ENCODE peak calls at places on chromosomes 13 and 19, in five cellular contexts. G, U, A, L and P are unnamed samples.

GRCh38 chr13:26198116-26198515 is 24.0 kb downstream of the RNF6 start:
- DNase-seq in G (no peak), U (no peak), L (no peak), A (no peak), P (no peak)

GRCh38 chr13:98977568-98978270 is at the start of gene DOCK9:
- DNase-seq in A (peak; percentile 66), U (peak; percentile 61), G (no peak), L (no peak), P (no peak)

GRCh38 chr13:113820813-113821651 is 42.8 kb downstream of the GAS6 start:
- DNase-seq in U (no peak), A (peak; percentile 99), L (no peak), G (peak; percentile 79), P (no peak)

GRCh38 chr13:23081246-23081645 is 99.5 kb upstream of the SGCG start:
- DNase-seq in A (peak; percentile 48), L (no peak), G (no peak), U (no peak), P (no peak)

GRCh38 chr19:19361075-19361594 is 40.5 kb downstream of the MAU2 start:
- DNase-seq in U (peak; percentile 83), G (peak; percentile 84), L (peak; percentile 77), A (peak; percentile 88), P (peak; percentile 57)

GRCh38 chr19:426725-427445 is 17.9 kb upstream of the C2CD4C start:
- DNase-seq in L (no peak), U (no peak), G (no peak), A (no peak), P (no peak)

GRCh38 chr19:45457776-45458175 is 10.0 kb upstream of the FOSB start:
- DNase-seq in G (no peak), U (no peak), L (no peak), A (no peak), P (no peak)

GRCh38 chr13:113669871-113670341 is 2.9 kb downstream of the GRK1 start:
- DNase-seq in G (peak; percentile 72), A (no peak), L (peak; percentile 29), U (no peak), P (no peak)

GRCh38 chr13:90974249-90974954 is 373.1 kb upstream of the MIR17HG start:
- DNase-seq in A (no peak), G (no peak), U (no peak), L (no peak), P (no peak)

GRCh38 chr19:1116726-1117581 is 13.2 kb downstream of the GPX4 start:
- DNase-seq in A (no peak), G (peak; percentile 72), U (no peak), L (no peak), P (no peak)

GRCh38 chr13:47897411-47898050 is 103.5 kb downstream of the SUCLA2 start:
- DNase-seq in L (no peak), G (no peak), A (peak; percentile 58), U (no peak), P (no peak)

GRCh38 chr19:32269831-32270230 is 75.6 kb upstream of the ZNF507 start:
- DNase-seq in L (no peak), U (no peak), A (no peak), G (no peak), P (no peak)

GRCh38 chr13:36981156-36981743 is 17.9 kb downstream of the ALG5 start:
- DNase-seq in U (no peak), A (peak; percentile 75), G (no peak), L (no peak), P (no peak)

GRCh38 chr19:41218615-41219507 is at the start of gene AXL:
- DNase-seq in A (peak; percentile 70), U (peak; percentile 45), L (peak; percentile 76), G (no peak), P (peak; percentile 75)

GRCh38 chr19:3146677-3147100 is 10.9 kb downstream of the GNA15 start:
- DNase-seq in U (peak; percentile 61), A (no peak), G (peak; percentile 90), L (peak; percentile 51), P (no peak)

GRCh38 chr19:34999498-35000337 is at the start of gene GRAMD1A:
- DNase-seq in A (peak; percentile 73), G (peak; percentile 98), U (peak; percentile 81), L (peak; percentile 84), P (peak; percentile 41)

GRCh38 chr13:108877300-108877699 is 247.9 kb downstream of the MYO16 start:
- DNase-seq in A (peak; percentile 43), U (no peak), L (no peak), G (no peak), P (no peak)

GRCh38 chr13:64925284-64925683 is 2304.9 kb downstream of the PCDH9 start:
- DNase-seq in L (peak; percentile 47), U (peak; percentile 55), G (no peak), A (no peak), P (no peak)

GRCh38 chr13:47598340-47598911 is 402.6 kb downstream of the SUCLA2 start:
- DNase-seq in L (no peak), G (no peak), A (peak; percentile 41), U (no peak), P (no peak)

GRCh38 chr13:28479005-28479404 is 15.9 kb downstream of the FLT1 start:
- DNase-seq in U (no peak), L (no peak), G (no peak), A (no peak), P (no peak)

GRCh38 chr13:33752631-33753030 is 65.3 kb upstream of the RFC3 start:
- DNase-seq in L (no peak), U (no peak), G (no peak), A (peak; percentile 57), P (no peak)

GRCh38 chr13:47472516-47472915 is 528.6 kb downstream of the SUCLA2 start:
- DNase-seq in G (no peak), A (no peak), U (no peak), L (no peak), P (no peak)

GRCh38 chr13:45367358-45367757 is 26.4 kb upstream of the TPT1 start:
- DNase-seq in L (no peak), G (peak; percentile 88), A (peak; percentile 94), U (no peak), P (peak; percentile 29)

GRCh38 chr19:31261651-31262331 is 87.4 kb downstream of the TSHZ3 start:
- DNase-seq in U (no peak), G (no peak), L (peak; percentile 13), A (no peak), P (no peak)

GRCh38 chr19:49408816-49409440 is 14.3 kb downstream of the PTH2 start:
- DNase-seq in L (no peak), G (no peak), U (no peak), A (no peak), P (no peak)

GRCh38 chr13:92158335-92158734 is 759.9 kb downstream of the GPC5 start:
- DNase-seq in U (no peak), L (no peak), A (peak; percentile 65), G (no peak), P (no peak)

GRCh38 chr19:50654882-50655281 is 5.6 kb downstream of the C19orf81 start:
- DNase-seq in U (no peak), L (no peak), A (no peak), G (no peak), P (no peak)

GRCh38 chr19:3932931-3933810 is at the start of gene NMRK2:
- DNase-seq in L (no peak), G (no peak), U (no peak), A (no peak), P (no peak)

GRCh38 chr19:3554254-3555083 is 2.9 kb downstream of the MFSD12 start:
- DNase-seq in A (no peak), G (peak; percentile 77), L (no peak), U (no peak), P (no peak)

GRCh38 chr13:50485979-50486935 is 357.2 kb downstream of the DLEU7 start:
- DNase-seq in L (no peak), G (no peak), U (no peak), A (peak; percentile 72), P (no peak)

GRCh38 chr19:48539503-48540096 is 12.4 kb upstream of the SULT2B1 start:
- DNase-seq in U (no peak), L (peak; percentile 57), A (peak; percentile 79), G (no peak), P (no peak)

GRCh38 chr13:23960566-23961156 is 63.4 kb upstream of the C1QTNF9B start:
- DNase-seq in G (no peak), U (peak; percentile 40), A (peak; percentile 59), L (no peak), P (no peak)

GRCh38 chr19:44615529-44616247 is 2.3 kb downstream of the IGSF23 start:
- DNase-seq in U (no peak), A (no peak), G (no peak), L (no peak), P (no peak)

GRCh38 chr19:2207991-2208860 is 27.9 kb downstream of the PLEKHJ1 start:
- DNase-seq in G (peak; percentile 87), U (no peak), L (no peak), A (peak; percentile 74), P (peak; percentile 12)

GRCh38 chr13:24002206-24002815 is 105.0 kb upstream of the C1QTNF9B start:
- DNase-seq in U (no peak), G (no peak), A (no peak), L (no peak), P (no peak)

GRCh38 chr13:77494226-77494625 is 41.3 kb upstream of the SCEL start:
- DNase-seq in U (no peak), L (no peak), A (no peak), G (no peak), P (no peak)

GRCh38 chr13:77489566-77490337 is 45.8 kb upstream of the SCEL start:
- DNase-seq in L (no peak), A (no peak), U (no peak), G (no peak), P (no peak)

DNA sequence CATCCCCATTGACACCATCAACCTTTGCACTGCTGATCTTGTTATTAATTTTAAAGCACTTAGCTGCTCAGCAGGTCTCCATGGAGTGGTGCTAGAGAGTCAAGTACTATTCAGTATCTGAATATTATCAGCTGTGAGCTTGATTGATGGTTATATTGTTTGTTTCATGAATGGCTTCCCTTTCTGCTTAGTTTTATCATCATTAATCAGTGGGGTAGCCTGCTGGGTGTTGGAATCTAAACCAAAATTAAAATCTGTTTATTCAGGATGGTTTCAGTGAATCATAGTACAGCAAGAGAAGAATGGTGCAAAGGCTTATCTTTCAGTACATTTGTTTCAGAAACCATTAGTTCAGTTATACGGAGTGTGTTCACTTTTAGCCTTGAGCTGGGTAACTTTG is 42.5 kb upstream of the SCEL start:
- DNase-seq in L (no peak), U (no peak), A (peak; percentile 51), G (no peak), P (no peak)
- TF ChIP-seq CTCF in L (no peak), U (no peak), A (peak; percentile 62), G (peak; percentile 13), P (no peak)

GRCh38 chr13:76307157-76307556 is 579.0 kb downstream of the KCTD12 start:
- DNase-seq in L (no peak), A (no peak), U (no peak), G (no peak), P (no peak)
- TF ChIP-seq CTCF in L (no peak), A (no peak), U (no peak), G (no peak), P (no peak)

DNA sequence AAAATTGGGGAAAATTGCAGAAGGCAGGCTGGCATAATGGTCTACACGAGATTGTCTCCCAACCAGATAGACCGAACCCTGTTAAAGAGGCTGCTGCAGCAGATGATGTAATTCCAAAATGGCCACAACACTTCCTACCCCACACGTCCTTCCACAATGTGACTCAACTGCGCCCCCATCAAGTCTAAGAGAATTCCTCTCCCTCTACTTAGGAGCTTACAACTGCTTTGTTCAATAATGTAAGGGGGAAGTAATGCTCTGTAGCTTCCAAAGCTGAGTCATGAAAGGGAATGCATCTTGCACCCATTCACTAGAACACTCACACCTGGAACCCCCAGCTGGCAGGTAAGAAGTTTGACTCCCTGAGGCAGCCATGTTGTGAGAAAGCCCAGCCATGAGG is 117.8 kb upstream of the IRS2 start:
- DNase-seq in A (peak; percentile 21), U (no peak), G (no peak), L (no peak), P (no peak)
- TF ChIP-seq CTCF in A (no peak), U (no peak), G (no peak), L (no peak), P (no peak)

GRCh38 chr19:13574933-13575332 is 68.7 kb upstream of the CACNA1A start:
- DNase-seq in A (peak; percentile 12), U (no peak), G (no peak), L (no peak), P (no peak)
- TF ChIP-seq CTCF in A (peak; percentile 35), U (no peak), G (no peak), L (no peak), P (no peak)